ENCODE peak calls at places on chromosomes 12 and 14, in five cellular contexts. One of them, this sample, is unnamed.

GRCh38 chr14:59912443-59912842 is 7.5 kb upstream of the LRRC9 start:
- DNase-seq in neuronal stem cell: no peak
- DNase-seq in aorta: no peak
- DNase-seq in AG04449: no peak
- DNase-seq in pancreas: no peak
- DNase-seq in this sample: no peak

GRCh38 chr14:75972729-75973480 is 8.9 kb downstream of the TGFB3 start:
- DNase-seq in pancreas: no peak
- DNase-seq in neuronal stem cell: no peak
- DNase-seq in aorta: no peak
- DNase-seq in AG04449: no peak
- DNase-seq in this sample: no peak

GRCh38 chr12:11174022-11174421 is 3.0 kb downstream of the SMIM10L1 start:
- DNase-seq in neuronal stem cell: no peak
- DNase-seq in pancreas: no peak
- DNase-seq in AG04449: no peak
- DNase-seq in aorta: no peak
- DNase-seq in this sample: peak

GRCh38 chr14:50059773-50060629 is 56.4 kb downstream of the VCPKMT start:
- DNase-seq in pancreas: no peak
- DNase-seq in aorta: no peak
- DNase-seq in neuronal stem cell: no peak
- DNase-seq in AG04449: no peak
- DNase-seq in this sample: no peak

GRCh38 chr12:107325075-107325474 is 231.7 kb upstream of the CRY1 start:
- DNase-seq in aorta: no peak
- DNase-seq in pancreas: no peak
- DNase-seq in neuronal stem cell: no peak
- DNase-seq in AG04449: no peak
- DNase-seq in this sample: no peak

GRCh38 chr14:35339761-35340406 is 47.7 kb downstream of the PSMA6 start:
- DNase-seq in AG04449: no peak
- DNase-seq in pancreas: peak
- DNase-seq in neuronal stem cell: no peak
- DNase-seq in aorta: no peak
- DNase-seq in this sample: no peak

GRCh38 chr12:24948452-24948815 is 467 bp downstream of the BCAT1 start:
- DNase-seq in neuronal stem cell: peak
- DNase-seq in AG04449: no peak
- DNase-seq in pancreas: no peak
- DNase-seq in aorta: no peak
- DNase-seq in this sample: no peak

GRCh38 chr12:54389536-54390175 is 5.1 kb upstream of the ZNF385A start:
- DNase-seq in AG04449: no peak
- DNase-seq in pancreas: no peak
- DNase-seq in neuronal stem cell: no peak
- DNase-seq in aorta: no peak
- DNase-seq in this sample: no peak

GRCh38 chr12:114669501-114670256 is 14.3 kb downstream of the TBX3 start:
- DNase-seq in AG04449: no peak
- DNase-seq in aorta: no peak
- DNase-seq in neuronal stem cell: peak
- DNase-seq in pancreas: no peak
- DNase-seq in this sample: no peak

GRCh38 chr12:114668905-114669304 is 15.1 kb downstream of the TBX3 start:
- DNase-seq in neuronal stem cell: peak
- DNase-seq in pancreas: no peak
- DNase-seq in AG04449: no peak
- DNase-seq in aorta: no peak
- DNase-seq in this sample: no peak

GRCh38 chr12:114668151-114668891 is 15.7 kb downstream of the TBX3 start:
- DNase-seq in pancreas: peak
- DNase-seq in neuronal stem cell: no peak
- DNase-seq in aorta: peak
- DNase-seq in AG04449: no peak
- DNase-seq in this sample: no peak

GRCh38 chr12:114666746-114667668 is 17.0 kb downstream of the TBX3 start:
- DNase-seq in neuronal stem cell: no peak
- DNase-seq in pancreas: no peak
- DNase-seq in aorta: no peak
- DNase-seq in AG04449: no peak
- DNase-seq in this sample: no peak

GRCh38 chr12:114667669-114668150 is 16.3 kb downstream of the TBX3 start:
- DNase-seq in neuronal stem cell: no peak
- DNase-seq in pancreas: no peak
- DNase-seq in aorta: no peak
- DNase-seq in AG04449: no peak
- DNase-seq in this sample: no peak
- H3K4me3 ChIP-seq in neuronal stem cell: no peak
- H3K4me3 ChIP-seq in pancreas: no peak
- H3K4me3 ChIP-seq in aorta: no peak
- H3K4me3 ChIP-seq in AG04449: peak
- H3K4me3 ChIP-seq in this sample: peak

GRCh38 chr14:80930095-80930494 is 11.4 kb downstream of the CEP128 start:
- DNase-seq in aorta: no peak
- DNase-seq in neuronal stem cell: no peak
- DNase-seq in pancreas: no peak
- DNase-seq in AG04449: no peak
- DNase-seq in this sample: no peak
- H3K4me3 ChIP-seq in aorta: no peak
- H3K4me3 ChIP-seq in neuronal stem cell: no peak
- H3K4me3 ChIP-seq in pancreas: no peak
- H3K4me3 ChIP-seq in AG04449: no peak
- H3K4me3 ChIP-seq in this sample: no peak

DNA sequence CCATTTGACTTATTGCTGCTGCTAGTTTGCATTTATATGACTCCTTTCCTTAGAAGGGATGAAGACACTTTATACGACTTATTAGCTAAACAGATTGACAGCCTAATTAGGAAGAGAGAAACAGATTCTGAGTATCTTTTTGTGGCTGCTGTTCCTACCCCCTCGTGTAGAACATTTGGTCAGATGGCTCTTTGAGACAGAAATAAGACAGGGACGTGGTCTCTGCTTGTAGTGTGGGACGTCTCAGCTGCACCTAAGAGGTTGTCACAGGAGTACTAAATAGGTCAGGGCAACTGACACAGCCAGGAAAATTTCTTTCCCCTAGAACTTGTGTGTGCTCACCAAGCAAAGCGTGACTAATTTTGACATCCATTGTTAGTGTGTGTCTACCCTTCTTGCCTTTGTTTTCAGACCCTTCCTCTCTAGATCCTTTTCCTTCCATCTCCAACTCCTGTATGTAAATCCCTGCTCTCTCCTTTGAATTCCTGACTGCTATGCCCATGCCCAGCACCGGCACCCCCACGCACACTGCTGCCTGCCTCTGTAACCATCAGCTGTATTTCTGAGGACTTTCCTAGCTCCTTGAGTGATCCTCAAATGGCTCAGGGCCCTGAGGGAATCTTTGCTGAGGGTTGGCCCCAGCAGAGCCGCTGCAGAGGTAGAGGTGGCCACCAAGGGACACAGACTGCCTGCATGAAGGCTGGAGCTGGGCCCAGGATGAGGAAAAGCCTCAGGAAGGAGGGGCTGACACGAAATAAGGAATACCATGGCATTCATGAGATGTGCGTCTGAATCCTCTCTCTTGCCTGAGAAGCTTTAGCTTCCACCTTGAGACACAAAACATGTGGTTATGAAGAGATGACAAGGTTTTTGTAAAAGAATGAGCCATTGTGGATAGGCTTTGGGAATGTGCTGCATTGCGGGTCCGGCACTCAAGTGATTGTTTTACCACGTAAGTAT is 83.0 kb downstream of the DAD1 start:
- DNase-seq in neuronal stem cell: no peak
- DNase-seq in pancreas: no peak
- DNase-seq in aorta: no peak
- DNase-seq in AG04449: no peak
- DNase-seq in this sample: no peak
- H3K4me3 ChIP-seq in neuronal stem cell: no peak
- H3K4me3 ChIP-seq in pancreas: no peak
- H3K4me3 ChIP-seq in aorta: no peak
- H3K4me3 ChIP-seq in AG04449: no peak
- H3K4me3 ChIP-seq in this sample: no peak

DNA sequence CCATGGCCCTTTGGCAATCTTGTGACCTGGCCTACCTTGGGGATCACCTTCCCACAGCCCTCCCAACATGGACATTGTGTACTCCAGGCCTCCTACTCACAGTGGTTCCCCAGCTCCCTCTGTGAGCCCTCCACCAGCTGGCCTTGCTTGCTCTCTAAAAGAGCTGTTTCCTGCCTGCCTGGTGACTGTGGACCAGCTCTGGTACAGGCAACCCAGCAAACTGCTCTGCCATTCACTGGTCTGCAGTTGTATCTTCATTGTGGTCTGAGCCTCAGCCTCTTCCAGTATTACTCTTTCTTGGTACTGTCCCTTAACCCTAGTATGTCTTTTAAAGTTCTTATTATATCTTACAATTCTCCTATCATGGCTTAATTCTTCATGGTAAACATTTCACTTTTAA is 236.2 kb downstream of the KTN1 start:
- DNase-seq in aorta: no peak
- DNase-seq in neuronal stem cell: no peak
- DNase-seq in AG04449: no peak
- DNase-seq in pancreas: no peak
- DNase-seq in this sample: no peak
- H3K4me3 ChIP-seq in aorta: no peak
- H3K4me3 ChIP-seq in neuronal stem cell: no peak
- H3K4me3 ChIP-seq in AG04449: no peak
- H3K4me3 ChIP-seq in pancreas: no peak
- H3K4me3 ChIP-seq in this sample: no peak

GRCh38 chr12:117980621-117981020 is 11.8 kb upstream of the KSR2 start:
- DNase-seq in pancreas: no peak
- DNase-seq in neuronal stem cell: no peak
- DNase-seq in AG04449: no peak
- DNase-seq in aorta: no peak
- DNase-seq in this sample: peak
- H3K4me3 ChIP-seq in pancreas: no peak
- H3K4me3 ChIP-seq in neuronal stem cell: no peak
- H3K4me3 ChIP-seq in AG04449: no peak
- H3K4me3 ChIP-seq in aorta: no peak
- H3K4me3 ChIP-seq in this sample: no peak

DNA sequence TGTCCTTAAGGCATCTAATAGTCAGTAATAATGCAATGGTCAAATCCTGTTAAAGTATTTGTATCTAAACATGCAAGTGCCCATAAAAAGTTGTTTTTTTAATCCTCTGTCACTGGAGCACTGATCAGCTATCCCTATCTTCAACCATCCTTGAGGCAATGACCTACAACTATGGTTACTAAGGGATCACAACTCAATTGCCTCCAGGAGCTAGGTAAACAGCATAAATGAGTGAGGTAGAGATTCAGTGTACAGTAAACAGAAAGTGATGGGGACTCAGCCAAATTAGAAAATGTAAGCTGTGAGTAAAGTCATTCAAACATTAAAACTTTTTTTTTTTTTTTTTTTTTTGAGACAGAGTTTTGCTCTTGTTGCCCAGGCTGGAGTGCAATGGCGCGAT is 18.6 kb downstream of the SPPL3 start:
- DNase-seq in aorta: no peak
- DNase-seq in pancreas: no peak
- DNase-seq in neuronal stem cell: no peak
- DNase-seq in AG04449: no peak
- DNase-seq in this sample: no peak
- H3K4me3 ChIP-seq in aorta: no peak
- H3K4me3 ChIP-seq in pancreas: no peak
- H3K4me3 ChIP-seq in neuronal stem cell: no peak
- H3K4me3 ChIP-seq in AG04449: no peak
- H3K4me3 ChIP-seq in this sample: no peak

GRCh38 chr12:93191461-93191860 is 186.3 kb upstream of the NUDT4 start:
- DNase-seq in pancreas: no peak
- DNase-seq in neuronal stem cell: no peak
- DNase-seq in aorta: no peak
- DNase-seq in AG04449: no peak
- DNase-seq in this sample: no peak
- H3K4me3 ChIP-seq in pancreas: no peak
- H3K4me3 ChIP-seq in neuronal stem cell: no peak
- H3K4me3 ChIP-seq in aorta: no peak
- H3K4me3 ChIP-seq in AG04449: no peak
- H3K4me3 ChIP-seq in this sample: no peak

DNA sequence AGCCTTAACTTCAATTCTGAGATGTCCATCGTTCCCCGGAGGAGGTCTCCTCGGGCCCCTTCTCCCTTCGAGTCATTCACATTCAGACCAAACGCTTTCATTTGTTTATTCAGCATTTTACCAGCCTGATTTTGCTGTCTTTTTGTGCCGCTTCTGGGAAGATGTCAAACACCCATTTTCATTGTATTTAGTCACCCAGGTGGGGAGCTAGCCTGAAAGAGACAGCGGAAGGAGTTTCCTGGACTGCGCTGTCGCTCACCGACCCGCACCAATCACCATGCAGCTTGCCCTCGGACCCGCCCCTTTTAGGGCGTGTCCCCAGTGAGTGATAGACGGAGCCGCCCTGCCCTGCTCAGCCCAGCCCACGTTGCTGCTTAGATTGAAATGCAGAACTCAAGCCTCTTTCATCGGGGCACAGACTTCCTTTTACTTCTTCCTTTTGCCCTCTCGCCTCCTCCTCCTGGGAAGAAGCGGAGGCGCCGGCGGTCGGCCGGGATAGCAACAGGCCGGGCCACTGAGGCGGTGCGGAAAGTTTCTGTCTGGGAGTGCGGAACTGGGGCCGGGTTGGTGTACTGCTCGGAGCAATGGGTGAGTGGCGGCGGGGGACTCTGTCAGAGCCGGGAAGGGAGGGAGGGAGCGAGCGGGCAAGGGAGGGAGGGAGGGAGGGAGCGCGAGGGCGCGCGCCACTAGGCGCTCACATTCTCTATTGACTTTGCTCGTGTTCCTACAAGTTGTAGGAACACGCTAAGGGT is at the start of gene PAX9:
- DNase-seq in neuronal stem cell: peak
- DNase-seq in pancreas: peak
- DNase-seq in aorta: peak
- DNase-seq in AG04449: no peak
- DNase-seq in this sample: peak
- H3K4me3 ChIP-seq in neuronal stem cell: peak
- H3K4me3 ChIP-seq in pancreas: peak
- H3K4me3 ChIP-seq in aorta: peak
- H3K4me3 ChIP-seq in AG04449: peak
- H3K4me3 ChIP-seq in this sample: peak

This sample was measured in skeletal muscle cell.